ENCODE peak calls at places on chromosomes 7 and 10, in ten cellular contexts. W is A673, K is RWPE1, T is nephron progenitor cell, P is WTC11, V is AG09309, N is Calu3, S is DND-41, H is fibroblast of lung, E is mammary epithelial cell. A is an unnamed sample.

GRCh38 chr10:126104767-126105166 is 208.4 kb downstream of the FANK1 start:
- DNase-seq in V (no peak), P (no peak), N (no peak), T (no peak), K (no peak), W (no peak), S (no peak), H (no peak), E (no peak), A (no peak)

GRCh38 chr10:17062493-17063487 is 66.8 kb downstream of the CUBN start:
- DNase-seq in E (peak), T (no peak), W (peak), S (peak), K (peak), H (peak), V (no peak), P (no peak), N (peak), A (peak)

GRCh38 chr10:132497788-132498561 is 39.6 kb upstream of the INPP5A start:
- DNase-seq in H (no peak), E (no peak), T (no peak), V (no peak), W (no peak), S (no peak), N (no peak), K (no peak), P (peak), A (no peak)

GRCh38 chr7:2100278-2101205 is 132.2 kb downstream of the MAD1L1 start:
- DNase-seq in N (no peak), E (no peak), K (no peak), H (no peak), V (no peak), T (no peak), S (peak), W (no peak), P (no peak), A (no peak)

GRCh38 chr7:8490391-8490790 is 57.0 kb downstream of the NXPH1 start:
- DNase-seq in S (no peak), T (no peak), N (no peak), H (no peak), E (no peak), K (no peak), P (no peak), W (no peak), V (no peak), A (no peak)

GRCh38 chr7:4725014-4725951 is 43.2 kb downstream of the FOXK1 start:
- DNase-seq in S (no peak), K (peak), W (peak), V (peak), T (peak), P (no peak), H (peak), N (peak), E (peak), A (peak)

GRCh38 chr7:154917214-154918160 is 85.4 kb downstream of the PAXIP1 start:
- DNase-seq in N (no peak), H (no peak), W (no peak), T (no peak), E (no peak), V (no peak), S (no peak), P (no peak), K (no peak), A (no peak)

GRCh38 chr10:31864834-31865518 is 63.7 kb downstream of the ARHGAP12 start:
- DNase-seq in K (no peak), S (no peak), E (no peak), P (no peak), N (no peak), V (no peak), H (peak), W (peak), T (no peak), A (peak)

GRCh38 chr7:64807731-64808365 is 13.6 kb downstream of the ZNF138 start:
- DNase-seq in K (no peak), E (no peak), S (no peak), W (no peak), T (no peak), P (no peak), H (no peak), N (no peak), V (no peak), A (peak)

GRCh38 chr7:130732980-130733865 is 784 bp downstream of the KLF14 start:
- DNase-seq in P (peak), H (no peak), K (peak), E (no peak), W (no peak), S (no peak), N (peak), V (no peak), T (no peak), A (peak)

GRCh38 chr7:71361633-71362032 is 229.7 kb downstream of the GALNT17 start:
- DNase-seq in T (no peak), H (no peak), N (no peak), K (no peak), P (no peak), E (no peak), V (no peak), W (no peak), S (no peak), A (no peak)

GRCh38 chr7:118590107-118590506 is 365.6 kb downstream of the ANKRD7 start:
- DNase-seq in E (peak), T (peak), H (no peak), P (peak), W (peak), N (peak), V (no peak), S (peak), K (no peak), A (peak)

GRCh38 chr10:75043256-75044121 is 68.0 kb upstream of the SAMD8 start:
- DNase-seq in V (no peak), H (no peak), W (no peak), K (peak), S (no peak), P (peak), N (no peak), E (no peak), T (no peak), A (no peak)

GRCh38 chr7:10070899-10071298 is 902.8 kb upstream of the PHF14 start:
- DNase-seq in E (no peak), T (no peak), N (no peak), W (no peak), V (no peak), K (no peak), P (no peak), H (no peak), S (no peak), A (no peak)

GRCh38 chr7:107972986-107973385 is 30.0 kb downstream of the LAMB1 start:
- DNase-seq in K (peak), H (peak), P (no peak), V (no peak), S (no peak), E (peak), T (no peak), N (no peak), W (no peak), A (peak)

GRCh38 chr10:34535872-34536271 is 279.2 kb downstream of the PARD3 start:
- DNase-seq in W (no peak), E (no peak), P (no peak), V (no peak), H (no peak), K (no peak), N (no peak), S (no peak), T (no peak), A (no peak)

GRCh38 chr10:34540492-34540891 is 274.6 kb downstream of the PARD3 start:
- DNase-seq in K (no peak), W (no peak), V (no peak), T (no peak), H (no peak), S (no peak), P (no peak), N (no peak), E (no peak), A (no peak)

GRCh38 chr10:34537629-34538231 is 277.4 kb downstream of the PARD3 start:
- DNase-seq in E (no peak), V (no peak), H (no peak), S (no peak), K (no peak), N (no peak), P (no peak), W (no peak), T (no peak), A (no peak)

GRCh38 chr10:34539533-34540315 is 275.4 kb downstream of the PARD3 start:
- DNase-seq in K (no peak), S (no peak), P (no peak), V (peak), E (no peak), N (no peak), H (peak), W (no peak), T (no peak), A (peak)

GRCh38 chr10:34538291-34538829 is 276.7 kb downstream of the PARD3 start:
- DNase-seq in P (peak), H (no peak), T (peak), N (no peak), E (peak), V (no peak), S (no peak), K (no peak), W (no peak), A (peak)
- TF ChIP-seq CTCF in P (no peak), H (no peak), T (no peak), N (no peak), E (no peak), V (no peak), S (no peak), K (no peak), W (no peak), A (no peak)

DNA sequence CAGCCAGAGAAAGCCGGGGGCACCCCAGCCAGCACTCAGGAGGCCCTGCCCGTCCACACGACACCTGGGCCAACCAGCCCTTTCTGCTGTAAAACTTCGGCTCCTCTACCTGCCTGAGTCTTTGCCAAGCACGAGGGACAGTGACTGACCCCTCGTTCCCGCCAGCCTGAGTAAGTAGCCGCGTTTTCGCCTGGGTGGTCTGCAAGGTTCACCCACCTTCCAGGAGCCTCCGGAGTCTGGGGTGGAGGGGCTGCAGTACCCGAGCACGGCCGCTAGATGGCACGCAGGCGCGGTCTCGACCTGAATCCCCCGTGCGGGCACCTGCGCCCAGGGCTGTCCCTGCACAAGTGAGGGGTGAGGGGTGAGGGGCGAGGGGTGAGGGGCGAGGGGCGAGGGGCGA is 192.7 kb downstream of the PTPRN2 start:
- DNase-seq in E (no peak), H (no peak), S (peak), P (peak), V (no peak), T (peak), N (peak), K (peak), W (no peak), A (peak)
- TF ChIP-seq CTCF in E (no peak), H (no peak), S (peak), P (peak), V (peak), T (peak), N (peak), K (peak), W (peak), A (peak)

GRCh38 chr7:66118603-66119002 is 4.0 kb downstream of the CRCP start:
- DNase-seq in W (no peak), V (no peak), N (no peak), K (no peak), S (no peak), P (no peak), H (no peak), E (no peak), T (no peak), A (no peak)

GRCh38 chr7:66119502-66119901 is 4.9 kb downstream of the CRCP start:
- DNase-seq in S (no peak), P (no peak), E (no peak), K (no peak), T (no peak), H (no peak), W (no peak), N (no peak), V (no peak), A (no peak)

GRCh38 chr7:66110861-66111260 is 3.8 kb upstream of the CRCP start:
- DNase-seq in S (no peak), E (peak), N (no peak), H (peak), W (no peak), K (peak), T (no peak), V (peak), P (no peak), A (peak)

DNA sequence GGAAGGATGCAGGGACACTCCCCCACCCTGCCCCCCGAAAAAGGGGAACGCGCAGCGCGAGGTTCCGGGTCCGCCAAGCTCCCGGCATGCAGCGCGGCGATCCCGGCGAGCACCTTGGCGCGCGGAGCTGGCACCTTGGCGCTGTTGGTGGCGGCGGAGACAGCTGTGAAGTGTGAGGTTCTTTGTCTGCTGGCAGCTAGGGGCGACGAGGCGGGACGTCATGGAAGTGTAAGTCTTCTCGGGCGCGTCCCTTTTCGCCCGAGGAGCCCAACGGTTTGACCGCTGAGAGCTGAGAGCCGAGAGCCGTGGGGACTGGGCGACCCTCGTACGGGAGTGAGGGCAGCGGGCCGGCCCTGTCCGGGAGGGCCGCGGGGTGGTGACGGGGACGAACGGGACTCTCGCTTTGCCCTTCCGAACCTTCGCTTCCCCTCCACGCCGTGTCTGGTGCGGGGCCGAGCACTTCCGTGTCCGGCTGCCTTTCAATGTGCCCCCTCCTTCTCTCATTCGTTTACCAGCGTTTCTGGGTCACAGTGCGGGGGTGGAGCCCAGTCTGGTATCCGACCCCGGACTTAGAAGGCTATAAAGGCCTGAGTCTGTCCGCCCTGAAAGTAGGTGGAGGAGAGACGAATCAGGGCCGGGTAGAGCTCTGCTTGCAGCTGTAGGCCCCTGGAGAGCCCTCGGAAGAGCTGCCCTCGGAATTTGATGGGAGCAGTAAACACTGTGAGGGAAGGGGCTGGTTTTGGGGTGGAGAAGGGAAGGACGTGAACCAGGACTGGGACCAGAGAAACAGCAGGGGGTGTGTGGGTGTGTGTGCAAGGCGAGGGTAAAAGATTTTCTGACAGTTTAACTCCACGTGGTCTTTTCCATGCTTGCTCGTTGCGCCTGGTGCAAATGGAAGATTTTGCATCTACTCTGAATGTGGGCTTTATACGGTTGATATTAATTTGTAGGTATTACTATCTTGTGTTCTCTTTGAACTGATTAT is at the start of gene CRCP:
- DNase-seq in K (peak), H (peak), S (peak), W (peak), V (no peak), E (peak), T (peak), N (peak), P (peak), A (peak)
- TF ChIP-seq CTCF in K (peak), H (peak), S (peak), W (no peak), V (peak), E (peak), T (no peak), N (no peak), P (no peak), A (peak)

GRCh38 chr7:88548399-88548798 is 211.1 kb upstream of the ZNF804B start:
- DNase-seq in E (no peak), T (no peak), V (no peak), P (no peak), W (no peak), N (no peak), H (no peak), K (no peak), S (no peak), A (no peak)

GRCh38 chr7:88545663-88546062 is 213.8 kb upstream of the ZNF804B start:
- DNase-seq in S (no peak), H (no peak), E (no peak), P (no peak), W (no peak), V (no peak), N (no peak), T (no peak), K (no peak), A (no peak)

GRCh38 chr7:88546808-88547207 is 212.7 kb upstream of the ZNF804B start:
- DNase-seq in N (peak), S (peak), V (no peak), K (no peak), W (peak), H (no peak), P (peak), E (peak), T (no peak), A (peak)
- TF ChIP-seq CTCF in N (peak), S (peak), V (no peak), K (peak), W (peak), H (no peak), P (peak), E (peak), T (peak), A (peak)

GRCh38 chr7:47672966-47673365 is 91.1 kb upstream of the TNS3 start:
- DNase-seq in S (no peak), K (peak), E (no peak), W (no peak), V (no peak), N (no peak), T (no peak), P (no peak), H (no peak), A (no peak)

GRCh38 chr7:47681241-47681810 is 99.4 kb upstream of the TNS3 start:
- DNase-seq in K (no peak), W (no peak), S (no peak), H (no peak), V (no peak), T (no peak), N (no peak), E (no peak), P (no peak), A (no peak)

GRCh38 chr7:47677093-47677492 is 95.2 kb upstream of the TNS3 start:
- DNase-seq in V (no peak), H (no peak), P (no peak), T (no peak), S (no peak), K (no peak), N (no peak), W (no peak), E (no peak), A (no peak)

GRCh38 chr7:47678641-47679380 is 96.9 kb upstream of the TNS3 start:
- DNase-seq in T (no peak), K (no peak), S (no peak), V (no peak), P (no peak), W (no peak), E (no peak), N (no peak), H (no peak), A (no peak)

GRCh38 chr7:47677664-47678063 is 95.8 kb upstream of the TNS3 start:
- DNase-seq in K (no peak), V (no peak), E (peak), W (no peak), P (no peak), N (no peak), T (no peak), H (peak), S (no peak), A (no peak)
- TF ChIP-seq CTCF in K (no peak), V (no peak), E (no peak), W (no peak), P (no peak), N (no peak), T (no peak), H (no peak), S (no peak), A (no peak)

GRCh38 chr10:12344375-12345110 is 4.8 kb upstream of the CAMK1D start:
- DNase-seq in E (no peak), T (no peak), N (no peak), P (no peak), W (no peak), V (no peak), S (no peak), H (no peak), K (no peak), A (no peak)
- TF ChIP-seq CTCF in E (no peak), T (no peak), N (no peak), P (no peak), W (no peak), V (no peak), S (no peak), H (no peak), K (no peak), A (no peak)

GRCh38 chr10:72162978-72163377 is 52.8 kb upstream of the ANAPC16 start:
- DNase-seq in H (peak), P (no peak), W (peak), E (peak), S (no peak), K (peak), V (no peak), N (no peak), T (no peak), A (peak)
- TF ChIP-seq CTCF in H (no peak), P (no peak), W (no peak), E (no peak), S (no peak), K (no peak), V (no peak), N (no peak), T (no peak), A (no peak)

GRCh38 chr10:48701139-48701901 is 16.6 kb downstream of the WDFY4 start:
- DNase-seq in E (no peak), K (no peak), V (no peak), S (no peak), W (no peak), N (no peak), T (no peak), P (no peak), H (no peak), A (no peak)
- TF ChIP-seq CTCF in E (no peak), K (no peak), V (no peak), S (no peak), W (no peak), N (no peak), T (no peak), P (no peak), H (no peak), A (no peak)

GRCh38 chr10:71888623-71889387 is 37.8 kb upstream of the PSAP start:
- DNase-seq in V (peak), K (peak), E (peak), T (peak), S (peak), P (peak), N (peak), W (peak), H (peak), A (peak)
- TF ChIP-seq CTCF in V (no peak), K (peak), E (no peak), T (no peak), S (peak), P (no peak), N (no peak), W (no peak), H (no peak), A (peak)

GRCh38 chr7:31073486-31074383 is 21.6 kb downstream of the ADCYAP1R1 start:
- DNase-seq in V (no peak), E (no peak), S (no peak), H (no peak), K (no peak), W (no peak), P (no peak), N (no peak), T (no peak), A (no peak)
- TF ChIP-seq CTCF in V (no peak), E (no peak), S (no peak), H (no peak), K (no peak), W (no peak), P (no peak), N (no peak), T (no peak), A (no peak)

A was measured in choroid plexus epithelial cell.